ENCODE peak calls at places on chromosomes 1 and 21, in four cellular contexts. H, C, E and M are unnamed samples.

GRCh38 chr1:84996846-84997666 is at the start of gene MCOLN2:
- DNase-seq in H (no peak), C (no peak), E (peak; percentile 60), M (no peak)

GRCh38 chr21:25909341-25909740 is 174.6 kb downstream of the GABPA start:
- DNase-seq in H (no peak), C (no peak), E (no peak), M (no peak)

GRCh38 chr1:226425431-226426031 is 17.6 kb upstream of the PARP1 start:
- DNase-seq in H (no peak), C (no peak), E (no peak), M (no peak)

GRCh38 chr1:64046243-64046642 is 157.2 kb upstream of the UBE2U start:
- DNase-seq in H (no peak), C (no peak), E (no peak), M (peak; percentile 22)

GRCh38 chr1:10897321-10897980 is 101.0 kb upstream of the CASZ1 start:
- DNase-seq in H (no peak), C (no peak), E (no peak), M (no peak)

GRCh38 chr1:76958808-76959207 is 91.5 kb downstream of the ST6GALNAC5 start:
- DNase-seq in H (no peak), C (no peak), E (no peak), M (no peak)

GRCh38 chr1:145782166-145783099 is 41.5 kb downstream of the RNF115 start:
- DNase-seq in H (no peak), C (peak; percentile 77), E (no peak), M (no peak)

GRCh38 chr1:44084998-44085675 is 33.5 kb upstream of the KLF17 start:
- DNase-seq in H (no peak), C (peak; percentile 16), E (no peak), M (no peak)

GRCh38 chr1:6002714-6003501 is 10.7 kb upstream of the NPHP4 start:
- DNase-seq in H (no peak), C (no peak), E (no peak), M (no peak)

GRCh38 chr1:203643213-203644045 is 16.8 kb downstream of the ATP2B4 start:
- DNase-seq in H (no peak), C (no peak), E (no peak), M (no peak)

GRCh38 chr1:9842073-9842711 is 18.4 kb upstream of the CLSTN1 start:
- DNase-seq in H (no peak), C (no peak), E (no peak), M (no peak)

GRCh38 chr1:89065077-89065868 is at the start of gene GBP1:
- DNase-seq in H (no peak), C (no peak), E (no peak), M (no peak)

GRCh38 chr1:83799474-83800085 is 199.4 kb downstream of the TTLL7 start:
- DNase-seq in H (no peak), C (no peak), E (no peak), M (no peak)

GRCh38 chr1:84253041-84253440 is 48.5 kb upstream of the SAMD13 start:
- DNase-seq in H (no peak), C (no peak), E (no peak), M (no peak)

GRCh38 chr1:222081859-222082258 is 340.0 kb upstream of the DUSP10 start:
- DNase-seq in H (no peak), C (no peak), E (no peak), M (no peak)

GRCh38 chr1:45972621-45973020 is 159.8 kb downstream of the PIK3R3 start:
- DNase-seq in H (no peak), C (no peak), E (no peak), M (no peak)

GRCh38 chr1:61588736-61589381 is 136.1 kb downstream of the TM2D1 start:
- DNase-seq in H (peak; percentile 3), C (peak; percentile 59), E (peak; percentile 69), M (peak; percentile 83)

GRCh38 chr1:234089396-234089795 is 184.9 kb downstream of the SLC35F3 start:
- DNase-seq in H (no peak), C (no peak), E (peak; percentile 26), M (no peak)

GRCh38 chr1:12453400-12454343 is 164.3 kb downstream of the DHRS3 start:
- DNase-seq in H (no peak), C (no peak), E (no peak), M (peak; percentile 13)

GRCh38 chr1:234613128-234613875 is 3.3 kb upstream of the IRF2BP2 start:
- DNase-seq in H (no peak), C (no peak), E (no peak), M (no peak)

GRCh38 chr1:167450843-167451242 is 67.5 kb downstream of the CD247 start:
- DNase-seq in H (no peak), C (no peak), E (no peak), M (no peak)

GRCh38 chr1:181554465-181554864 is 71.1 kb downstream of the CACNA1E start:
- DNase-seq in H (no peak), C (no peak), E (no peak), M (no peak)

GRCh38 chr1:6635161-6635909 is 10.7 kb downstream of the THAP3 start:
- DNase-seq in H (no peak), C (no peak), E (no peak), M (no peak)

GRCh38 chr1:167439301-167439988 is 78.9 kb downstream of the CD247 start:
- DNase-seq in H (no peak), C (no peak), E (peak; percentile 56), M (no peak)

GRCh38 chr1:4853930-4854329 is 199.5 kb downstream of the AJAP1 start:
- DNase-seq in H (no peak), C (no peak), E (no peak), M (no peak)

GRCh38 chr1:76443217-76443616 is 368.7 kb downstream of the ST6GALNAC3 start:
- DNase-seq in H (no peak), C (no peak), E (no peak), M (no peak)

GRCh38 chr1:64505944-64506658 is 36.2 kb downstream of the CACHD1 start:
- DNase-seq in H (no peak), C (no peak), E (no peak), M (no peak)

GRCh38 chr1:246788895-246789338 is 64.7 kb downstream of the SCCPDH start:
- DNase-seq in H (no peak), C (no peak), E (peak; percentile 34), M (no peak)

GRCh38 chr1:183483224-183483623 is 10.9 kb downstream of the SMG7 start:
- DNase-seq in H (no peak), C (no peak), E (no peak), M (no peak)

GRCh38 chr1:183480971-183481431 is 8.7 kb downstream of the SMG7 start:
- DNase-seq in H (peak; percentile 33), C (no peak), E (no peak), M (no peak)

GRCh38 chr1:183476081-183476480 is 3.8 kb downstream of the SMG7 start:
- DNase-seq in H (no peak), C (no peak), E (no peak), M (no peak)

GRCh38 chr1:183473286-183473536 is 912 bp downstream of the SMG7 start:
- DNase-seq in H (no peak), C (no peak), E (no peak), M (no peak)

DNA sequence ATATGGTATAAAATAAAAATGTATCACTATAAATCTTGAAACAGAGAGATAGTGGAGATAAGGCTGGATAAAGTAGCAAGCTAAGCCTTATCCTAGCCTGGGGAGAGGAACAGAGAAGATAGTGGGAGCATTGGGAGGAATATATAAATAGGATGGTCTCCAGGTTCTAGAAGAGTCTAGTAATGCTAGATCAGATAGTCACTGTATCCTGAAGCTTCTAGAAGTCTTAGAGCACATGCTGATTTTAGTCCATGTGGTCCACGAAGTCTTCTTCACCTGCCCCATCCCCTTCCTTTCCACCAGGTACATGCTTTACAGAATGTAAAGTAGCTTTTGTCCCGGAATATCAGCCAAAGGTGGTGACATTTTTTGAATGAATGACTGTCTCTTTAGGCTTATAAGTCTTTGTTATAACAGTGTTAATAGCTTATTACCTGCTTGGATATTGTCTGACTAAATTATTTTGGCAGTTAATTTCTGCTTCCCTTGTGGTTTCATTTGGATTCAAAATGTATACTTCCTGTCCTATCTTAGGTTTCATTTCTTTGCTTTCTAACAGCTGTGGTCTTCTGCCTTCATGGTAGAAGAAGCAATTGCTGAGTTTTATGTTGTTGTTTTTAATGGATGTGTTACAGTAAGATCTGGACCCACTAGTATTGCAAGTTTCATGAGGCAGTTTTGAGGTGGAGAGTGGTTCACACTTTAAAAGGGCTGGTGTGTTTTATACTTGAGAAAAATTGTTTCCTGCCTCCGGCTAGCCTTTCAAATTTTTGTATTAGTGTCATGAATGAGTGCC is 5.9 kb downstream of the SMG7 start:
- DNase-seq in H (no peak), C (no peak), E (no peak), M (no peak)
- H3K4me1 ChIP-seq in H (peaks cover 48% of the 10 kb centered on the region), C (peaks cover 8% of the 10 kb centered on the region), E (peaks cover 16% of the 10 kb centered on the region), M (no peaks in the 10 kb centered on the region)

GRCh38 chr1:179775009-179775408 is 31.9 kb downstream of the FAM163A start:
- DNase-seq in H (no peak), C (no peak), E (peak; percentile 54), M (no peak)

GRCh38 chr1:179776831-179777230 is 33.7 kb downstream of the FAM163A start:
- DNase-seq in H (no peak), C (no peak), E (no peak), M (no peak)

GRCh38 chr1:179773264-179773663 is 30.2 kb downstream of the FAM163A start:
- DNase-seq in H (no peak), C (no peak), E (no peak), M (no peak)

GRCh38 chr1:179771509-179771908 is 28.4 kb downstream of the FAM163A start:
- DNase-seq in H (no peak), C (no peak), E (no peak), M (no peak)

DNA sequence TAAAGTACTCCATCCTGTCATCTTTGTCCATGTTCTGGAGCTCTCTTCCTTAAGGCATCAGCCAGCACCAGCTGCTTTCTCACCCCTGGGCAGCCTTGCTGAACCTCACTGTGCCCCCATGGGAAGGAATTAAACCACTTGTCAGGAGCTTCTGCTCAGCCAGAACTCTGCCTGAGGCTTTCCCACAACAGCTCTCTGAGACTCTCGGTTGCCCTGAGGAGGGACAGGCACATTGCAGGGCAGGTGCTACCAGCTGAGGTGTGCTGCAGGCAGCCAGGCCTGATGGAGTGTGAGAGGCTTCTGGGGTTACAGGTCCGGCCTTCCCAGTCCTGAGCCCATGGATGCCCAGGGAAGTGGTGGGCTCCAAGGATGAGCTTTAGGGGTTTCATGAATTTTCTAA is 30.9 kb downstream of the FAM163A start:
- DNase-seq in H (no peak), C (no peak), E (no peak), M (no peak)
- H3K4me3 ChIP-seq in H (no peak overlapping the region), C (no peak overlapping the region), E (no peak overlapping the region), M (no peak overlapping the region)

DNA sequence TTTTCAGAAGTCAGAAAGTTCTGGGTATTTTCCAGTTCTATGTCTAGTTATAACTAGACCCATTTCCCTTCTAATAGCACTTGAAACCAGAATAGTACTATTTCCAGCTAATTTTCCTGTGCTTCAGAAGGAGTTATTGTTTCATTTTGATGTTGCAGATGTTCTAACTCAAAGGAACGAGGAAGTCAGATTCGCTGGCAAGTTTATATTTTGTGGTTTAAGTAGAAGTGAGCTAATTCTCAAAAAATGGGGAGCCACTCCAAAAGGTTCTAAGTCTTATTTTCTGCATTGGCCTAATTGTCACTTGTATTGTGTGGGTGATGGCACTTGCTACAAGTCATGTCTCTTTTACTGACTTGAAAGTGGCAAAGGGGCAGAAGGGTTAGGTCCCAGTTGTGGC is 18.1 kb downstream of the CCDC185 start:
- DNase-seq in H (no peak), C (no peak), E (no peak), M (no peak)
- TF ChIP-seq ZNF274 in H (no peak), C (no peak), E (no peak), M (no peak)

DNA sequence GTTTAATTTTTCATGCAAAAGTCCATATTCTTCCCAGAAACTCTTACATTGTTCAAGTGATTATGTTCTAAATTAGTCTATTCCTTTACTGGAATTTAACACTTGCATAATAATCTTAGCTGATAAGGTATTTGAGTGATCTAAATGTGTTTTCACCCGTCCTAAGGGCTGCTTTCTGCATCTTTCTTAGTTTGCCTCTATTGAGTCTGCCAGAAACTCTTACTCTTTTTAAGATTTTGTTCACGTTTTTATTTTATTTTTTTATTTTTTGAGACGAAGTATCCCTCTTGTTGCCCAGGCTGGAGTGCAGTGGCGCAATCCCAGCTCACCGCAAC is 52.0 kb downstream of the KCNJ15 start:
- DNase-seq in H (no peak), C (no peak), E (no peak), M (no peak)
- H3K4me1 ChIP-seq in H (no peaks in the 10 kb centered on the region), C (no peaks in the 10 kb centered on the region), E (no peaks in the 10 kb centered on the region), M (no peaks in the 10 kb centered on the region)